ENCODE peak calls at places on chromosomes 4 and X, in ten cellular contexts. O is HL-60, J is GM12865, F is BE2C, L is GM23338, I is neural crest cell, E is glutamatergic neuron, T is fibroblast of lung, D is suprapubic skin, N is lung. R is an unnamed sample.

GRCh38 chr4:168907119-168907698 is 102.8 kb downstream of the CBR4 start:
- DNase-seq in I (no peak), O (no peak), D (no peak), N (no peak), J (no peak), E (no peak), F (no peak), L (no peak), T (peak), R (no peak)

GRCh38 chr4:99885063-99885664 is 9.1 kb downstream of the LAMTOR3 start:
- DNase-seq in L (peak), F (peak), E (no peak), T (peak), J (peak), D (no peak), N (no peak), O (peak), I (no peak), R (peak)

GRCh38 chr4:69518102-69518501 is 22.4 kb upstream of the UGT2B4 start:
- DNase-seq in I (no peak), O (no peak), F (no peak), D (no peak), E (no peak), N (no peak), J (no peak), T (no peak), L (no peak), R (no peak)

GRCh38 chr4:65083076-65083475 is 587.2 kb downstream of the EPHA5 start:
- DNase-seq in T (peak), J (no peak), L (no peak), O (no peak), D (no peak), I (no peak), E (no peak), N (peak), F (no peak), R (peak)

GRCh38 chr4:122703868-122704267 is 28.6 kb upstream of the BBS12 start:
- DNase-seq in I (no peak), J (no peak), D (no peak), E (no peak), N (no peak), O (no peak), T (peak), L (peak), F (no peak), R (peak)

GRCh38 chrX:132118361-132118760 is 9.5 kb downstream of the FRMD7 start:
- DNase-seq in I (peak), F (peak), E (peak), O (no peak), N (no peak), L (peak), D (no peak), J (no peak), T (no peak), R (peak)

GRCh38 chr4:11158971-11159370 is 269.7 kb downstream of the HS3ST1 start:
- DNase-seq in J (no peak), T (no peak), N (no peak), F (no peak), O (peak), L (no peak), E (no peak), D (no peak), I (no peak), R (no peak)

GRCh38 chr4:106650701-106651100 is 282.1 kb upstream of the GIMD1 start:
- DNase-seq in I (no peak), F (no peak), T (no peak), L (no peak), O (no peak), J (no peak), D (no peak), N (no peak), E (no peak), R (no peak)

GRCh38 chr4:85565761-85566480 is 91.0 kb downstream of the ARHGAP24 start:
- DNase-seq in J (peak), O (no peak), T (peak), L (no peak), D (no peak), E (no peak), F (no peak), I (no peak), N (no peak), R (no peak)

GRCh38 chrX:72306851-72307645 is 1.3 kb upstream of the CITED1 start:
- DNase-seq in D (no peak), J (peak), O (peak), E (peak), F (peak), T (peak), L (peak), N (peak), I (peak), R (peak)

GRCh38 chr4:7255996-7256395 is 63.7 kb downstream of the SORCS2 start:
- DNase-seq in J (no peak), F (no peak), I (no peak), T (no peak), E (no peak), O (no peak), N (no peak), L (no peak), D (no peak), R (no peak)

GRCh38 chr4:165355900-165356300 is 22.9 kb upstream of the CPE start:
- DNase-seq in D (no peak), N (no peak), L (peak), T (peak), O (no peak), J (peak), I (peak), F (peak), E (peak), R (peak)

GRCh38 chr4:15361529-15361928 is 66.3 kb upstream of the C1QTNF7 start:
- DNase-seq in L (no peak), J (no peak), N (no peak), E (no peak), D (no peak), F (no peak), O (no peak), T (no peak), I (no peak), R (no peak)

GRCh38 chr4:171896426-171896825 is 83.2 kb downstream of the GALNTL6 start:
- DNase-seq in D (no peak), L (no peak), E (no peak), J (no peak), I (no peak), O (no peak), F (no peak), T (no peak), N (no peak), R (peak)

GRCh38 chr4:108829981-108830492 is 67.2 kb upstream of the ETNPPL start:
- DNase-seq in D (no peak), N (no peak), F (no peak), J (no peak), L (no peak), I (no peak), E (no peak), T (peak), O (no peak), R (no peak)

GRCh38 chr4:138832563-138832962 is 183.0 kb upstream of the NOCT start:
- DNase-seq in I (no peak), T (no peak), L (no peak), N (no peak), O (no peak), F (no peak), J (no peak), E (no peak), D (no peak), R (no peak)

GRCh38 chr4:71713611-71714203 is 70.2 kb downstream of the GC start:
- DNase-seq in L (peak), D (no peak), E (no peak), F (no peak), N (no peak), I (no peak), O (no peak), J (peak), T (peak), R (peak)

DNA sequence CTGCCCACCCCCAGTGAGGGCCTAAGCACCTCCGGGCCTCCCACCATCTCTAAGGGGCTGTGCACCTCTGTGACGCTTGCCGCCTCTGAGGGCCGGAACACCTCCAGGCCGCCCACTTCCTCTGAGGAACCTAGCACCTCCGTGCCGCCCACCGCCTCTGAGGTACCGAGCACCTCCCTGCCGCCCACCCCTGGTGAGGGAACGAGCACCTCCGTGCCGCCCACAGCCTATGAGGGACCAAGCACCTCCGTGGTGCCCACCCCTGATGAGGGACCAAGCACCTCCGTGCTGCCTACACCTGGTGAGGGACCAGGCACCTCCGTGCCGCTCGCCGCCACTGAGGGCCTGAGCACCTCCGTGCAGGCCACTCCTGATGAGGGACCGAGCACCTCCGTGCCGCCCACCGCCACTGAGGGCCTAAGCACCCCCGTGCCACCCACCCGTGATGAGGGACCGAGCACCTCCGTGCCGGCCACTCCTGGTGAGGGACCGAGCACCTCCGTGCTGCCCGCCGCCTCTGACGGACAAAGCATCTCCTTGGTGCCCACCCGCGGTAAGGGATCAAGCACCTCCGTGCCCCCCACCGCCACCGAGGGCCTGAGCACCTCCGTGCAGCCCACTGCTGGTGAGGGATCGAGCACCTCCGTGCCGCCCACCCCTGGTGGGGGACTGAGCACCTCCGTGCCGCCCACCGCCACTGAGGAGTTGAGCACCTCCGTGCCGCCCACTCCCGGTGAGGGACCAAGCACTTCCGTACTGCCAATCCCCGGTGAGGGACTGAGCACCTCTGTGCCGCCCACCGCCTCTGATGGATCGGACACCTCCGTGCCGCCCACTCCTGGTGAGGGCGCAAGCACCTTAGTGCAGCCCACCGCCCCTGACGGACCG is 977 bp downstream of the MAGEE1 start:
- DNase-seq in J (peak), D (peak), L (peak), T (no peak), E (peak), I (no peak), N (no peak), O (no peak), F (peak), R (peak)
- TF ChIP-seq CTCF in J (no peak), D (no peak), L (no peak), T (no peak), E (no peak), I (no peak), N (no peak), O (no peak), F (no peak), R (no peak)

GRCh38 chrX:15854712-15855561 is at the start of gene AP1S2:
- DNase-seq in D (peak), N (peak), I (peak), O (peak), J (peak), T (peak), L (peak), E (peak), F (peak), R (peak)

GRCh38 chrX:15856580-15856979 is 2.0 kb upstream of the AP1S2 start:
- DNase-seq in T (no peak), J (no peak), F (no peak), L (no peak), E (no peak), O (no peak), N (no peak), D (no peak), I (no peak), R (no peak)

GRCh38 chrX:15853586-15854079 is 980 bp downstream of the AP1S2 start:
- DNase-seq in F (no peak), J (peak), D (no peak), I (no peak), E (no peak), O (no peak), L (no peak), N (no peak), T (peak), R (peak)

GRCh38 chrX:15855562-15856256 is 1.1 kb upstream of the AP1S2 start:
- DNase-seq in N (no peak), J (peak), L (no peak), T (no peak), E (no peak), O (no peak), F (no peak), D (no peak), I (no peak), R (peak)

DNA sequence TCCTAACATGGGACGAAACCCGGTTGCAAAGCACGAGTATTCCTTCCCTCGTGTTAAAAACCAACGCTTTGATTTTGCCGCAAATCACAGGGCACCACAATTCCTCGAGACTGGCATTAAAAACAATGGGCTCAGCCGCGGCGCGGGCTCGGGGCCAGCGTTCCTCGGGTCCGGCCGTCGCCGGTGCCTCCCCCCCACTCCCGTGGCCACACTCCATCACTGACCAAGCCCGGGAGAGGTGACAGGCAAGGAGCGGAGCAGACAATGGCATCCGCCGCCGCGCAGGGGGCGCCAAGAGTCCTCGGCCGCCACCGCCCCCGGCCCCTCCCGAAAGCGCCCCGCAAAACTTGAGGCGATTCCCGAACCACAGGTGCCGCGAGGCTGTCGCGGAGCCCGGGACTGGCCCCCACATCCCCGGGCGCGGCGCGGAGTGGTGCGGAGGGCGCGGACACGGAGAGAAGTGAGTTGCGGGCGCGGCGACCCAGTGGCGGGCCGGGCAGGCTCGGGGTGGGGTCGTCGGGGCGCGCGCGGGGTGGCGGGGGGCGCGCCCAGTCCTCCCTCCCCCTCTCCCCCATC is 445 bp downstream of the AP1S2 start:
- DNase-seq in N (peak), F (peak), O (peak), J (peak), L (peak), E (peak), D (peak), I (peak), T (no peak), R (peak)
- TF ChIP-seq CTCF in N (no peak), F (peak), O (no peak), J (peak), L (peak), E (no peak), D (no peak), I (peak), T (no peak), R (peak)

GRCh38 chr4:3880595-3881120 is 114.5 kb downstream of the ADRA2C start:
- DNase-seq in T (peak), O (peak), F (peak), N (peak), I (peak), L (peak), E (peak), D (peak), J (peak), R (peak)
- TF ChIP-seq CTCF in T (peak), O (peak), F (peak), N (peak), I (peak), L (peak), E (peak), D (no peak), J (peak), R (peak)

DNA sequence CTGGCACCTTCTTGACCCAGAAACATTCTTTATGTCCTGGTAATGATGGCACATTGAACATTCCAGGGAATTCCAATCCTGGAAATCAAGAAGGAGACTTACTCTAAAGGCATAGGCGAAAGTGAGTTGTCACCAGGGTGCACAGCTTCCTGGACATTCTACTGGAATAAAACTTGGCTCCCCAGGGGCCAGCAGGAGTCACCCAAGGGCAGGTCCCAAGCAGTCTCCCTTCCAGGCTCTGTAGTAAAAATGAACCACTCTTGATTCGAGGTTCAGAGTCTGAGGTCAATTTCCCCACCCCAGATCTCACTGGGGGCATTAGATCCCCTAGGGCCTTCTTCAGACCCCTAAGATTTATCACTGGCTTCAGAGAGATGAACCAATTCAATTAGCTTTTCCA is 338.7 kb upstream of the GATB start:
- DNase-seq in F (no peak), N (no peak), D (no peak), O (no peak), L (no peak), E (no peak), T (no peak), J (no peak), I (no peak), R (no peak)
- TF ChIP-seq CTCF in F (peak), N (no peak), D (no peak), O (no peak), L (peak), E (no peak), T (no peak), J (no peak), I (no peak), R (no peak)

DNA sequence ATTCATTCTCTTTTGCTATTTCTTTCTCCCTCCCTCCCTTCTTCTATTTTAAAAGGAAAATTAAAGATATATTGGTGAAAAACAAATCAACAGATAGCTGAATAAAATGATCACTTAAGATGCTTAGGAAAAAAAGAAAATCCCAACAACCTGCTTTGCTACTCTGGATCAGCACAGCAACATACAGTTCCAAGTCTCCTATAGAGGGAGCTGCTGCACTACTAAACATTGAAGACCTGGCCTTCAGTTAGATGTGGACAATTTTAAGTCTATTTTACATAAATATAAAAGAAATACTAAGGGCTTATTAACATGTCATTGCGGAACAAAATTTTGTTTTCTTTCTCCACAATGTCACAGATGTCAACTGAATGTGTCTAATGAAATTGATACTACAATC is 226.4 kb downstream of the MAGEB5 start:
- DNase-seq in L (peak), F (no peak), O (peak), I (no peak), N (no peak), T (no peak), D (no peak), J (no peak), E (no peak), R (peak)
- TF ChIP-seq CTCF in L (peak), F (no peak), O (no peak), I (peak), N (no peak), T (peak), D (no peak), J (no peak), E (peak), R (peak)

GRCh38 chr4:153641532-153641931 is 42.5 kb upstream of the TLR2 start:
- DNase-seq in F (no peak), O (no peak), N (no peak), I (no peak), D (no peak), E (no peak), J (no peak), T (no peak), L (no peak), R (no peak)

GRCh38 chr4:153647975-153648374 is 36.1 kb upstream of the TLR2 start:
- DNase-seq in N (no peak), D (no peak), E (no peak), J (no peak), I (no peak), L (no peak), F (no peak), T (no peak), O (no peak), R (no peak)

GRCh38 chr4:153643406-153644016 is 40.6 kb upstream of the TLR2 start:
- DNase-seq in L (peak), N (no peak), T (peak), E (no peak), I (no peak), F (no peak), O (peak), D (no peak), J (peak), R (peak)

GRCh38 chr4:153649572-153649991 is 34.5 kb upstream of the TLR2 start:
- DNase-seq in T (peak), F (no peak), L (peak), O (peak), N (no peak), E (no peak), I (no peak), D (no peak), J (peak), R (peak)

DNA sequence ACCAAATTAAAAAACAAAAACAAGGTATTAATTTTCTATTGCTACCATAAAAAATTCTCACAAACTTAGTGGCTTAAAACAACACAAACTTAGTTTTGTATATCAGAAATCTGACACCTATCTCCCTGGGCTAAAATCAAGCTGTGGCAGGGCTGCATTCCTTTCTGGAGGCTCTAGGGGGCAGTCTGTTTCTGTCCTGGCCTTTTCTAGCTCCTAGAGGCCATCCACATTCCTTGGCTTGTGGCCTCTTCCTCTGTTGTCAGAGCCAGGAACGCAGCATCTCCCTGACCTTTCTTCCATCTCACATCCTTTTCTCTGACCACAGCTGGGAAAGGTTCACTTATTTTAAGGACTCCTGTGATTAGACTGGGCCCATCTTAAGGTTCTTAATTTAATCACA is 38.9 kb upstream of the TLR2 start:
- DNase-seq in L (peak), D (no peak), T (no peak), I (no peak), O (no peak), F (no peak), N (no peak), E (no peak), J (no peak), R (no peak)
- TF ChIP-seq CTCF in L (peak), D (no peak), T (peak), I (peak), O (peak), F (peak), N (no peak), E (peak), J (peak), R (peak)

GRCh38 chrX:8967471-8967870 is 66.5 kb downstream of the FAM9B start:
- DNase-seq in I (no peak), N (no peak), T (no peak), F (no peak), D (no peak), O (no peak), J (no peak), E (no peak), L (no peak), R (no peak)

GRCh38 chrX:8971116-8971515 is 62.8 kb downstream of the FAM9B start:
- DNase-seq in F (no peak), E (no peak), L (peak), T (peak), O (peak), N (no peak), D (no peak), I (no peak), J (peak), R (peak)
- TF ChIP-seq CTCF in F (peak), E (no peak), L (peak), T (peak), O (no peak), N (peak), D (no peak), I (peak), J (peak), R (peak)

R was measured in neural progenitor cell.